ENCODE peak calls at places on chromosomes 5 and 9, in five cellular contexts. C is keratinocyte, L is HCT116, R is mammary epithelial cell, T is GM12878. J is an unnamed sample. For H3K79me2, the result is how much of the 10 kb centered on the place peaks cover.

GRCh38 chr9:74570879-74571512 is 73.9 kb downstream of the RORB start:
- DNase-seq in T (no peak), L (peak), C (no peak), R (peak), J (peak)

GRCh38 chr5:126499742-126500396 is 76.7 kb downstream of the GRAMD2B start:
- DNase-seq in L (peak), R (no peak), C (no peak), T (no peak), J (peak)

GRCh38 chr9:98117984-98118639 is 910 bp downstream of the TRIM14 start:
- DNase-seq in R (peak), T (no peak), L (peak), C (no peak), J (peak)

GRCh38 chr5:93092349-93093105 is 488.5 kb downstream of the NR2F1-AS1 start:
- DNase-seq in C (no peak), R (peak), T (no peak), L (no peak), J (no peak)

GRCh38 chr5:66621146-66621545 is 25.0 kb downstream of the MAST4 start:
- DNase-seq in R (no peak), C (no peak), L (no peak), T (no peak), J (peak)

GRCh38 chr5:88251048-88251711 is 17.5 kb downstream of the TMEM161B start:
- DNase-seq in R (peak), T (no peak), L (no peak), C (no peak), J (no peak)

GRCh38 chr9:97703437-97704326 is 6.5 kb upstream of the XPA start:
- DNase-seq in C (peak), T (peak), L (peak), R (peak), J (no peak)

GRCh38 chr5:91291628-91292569 is 91.2 kb downstream of the ARRDC3 start:
- DNase-seq in R (no peak), C (no peak), T (no peak), L (no peak), J (no peak)

GRCh38 chr9:111621895-111622480 is 9.1 kb upstream of the DNAJC25 start:
- DNase-seq in T (no peak), R (peak), C (no peak), L (peak), J (peak)

GRCh38 chr5:132207783-132208182 is 19.9 kb downstream of the P4HA2 start:
- DNase-seq in R (no peak), T (no peak), C (no peak), L (no peak), J (peak)

GRCh38 chr9:116639251-116639741 is 47.8 kb upstream of the TRIM32 start:
- DNase-seq in L (no peak), R (no peak), T (no peak), C (no peak), J (no peak)

GRCh38 chr5:180644129-180644824 is 5.1 kb downstream of the FLT4 start:
- DNase-seq in C (no peak), R (no peak), L (no peak), T (no peak), J (no peak)

GRCh38 chr5:59813761-59814562 is 79.6 kb downstream of the PDE4D start:
- DNase-seq in R (peak), L (peak), T (no peak), C (no peak), J (peak)

GRCh38 chr9:35490155-35490909 is 421 bp downstream of the RUSC2 start:
- DNase-seq in T (no peak), R (peak), C (no peak), L (no peak), J (peak)

GRCh38 chr5:56415356-56415765 is 182.2 kb upstream of the ANKRD55 start:
- DNase-seq in L (no peak), C (no peak), R (no peak), T (peak), J (no peak)

GRCh38 chr9:136655244-136656225 is 7.2 kb upstream of the EGFL7 start:
- DNase-seq in R (no peak), T (no peak), L (no peak), C (no peak), J (no peak)

GRCh38 chr9:87390361-87390760 is 107.3 kb upstream of the DAPK1 start:
- DNase-seq in R (no peak), C (no peak), L (no peak), T (no peak), J (no peak)

GRCh38 chr5:53052499-53052898 is 57.1 kb downstream of the MOCS2 start:
- DNase-seq in T (no peak), L (no peak), R (no peak), C (no peak), J (no peak)

GRCh38 chr9:4489919-4490704 is at the start of gene SLC1A1:
- DNase-seq in L (peak), R (peak), T (peak), C (no peak), J (peak)

GRCh38 chr5:6761333-6761732 is 48.1 kb downstream of the TENT4A start:
- DNase-seq in L (no peak), R (no peak), C (no peak), T (no peak), J (no peak)

GRCh38 chr5:64497390-64497789 is 8.4 kb upstream of the RGS7BP start:
- DNase-seq in L (no peak), C (no peak), R (peak), T (no peak), J (peak)

GRCh38 chr9:94655739-94656138 is 16.4 kb upstream of the FBP1 start:
- DNase-seq in T (no peak), L (no peak), R (no peak), C (no peak), J (no peak)

GRCh38 chr9:17090041-17090440 is 44.8 kb upstream of the CNTLN start:
- DNase-seq in T (no peak), R (no peak), L (no peak), C (no peak), J (no peak)

GRCh38 chr9:83070257-83070656 is 7.3 kb upstream of the RASEF start:
- DNase-seq in C (no peak), R (peak), T (no peak), L (no peak), J (no peak)

GRCh38 chr9:129009584-129010141 is 18.5 kb downstream of the SH3GLB2 start:
- DNase-seq in C (no peak), L (no peak), T (no peak), R (no peak), J (no peak)

GRCh38 chr5:115816226-115817042 is at the start of gene CDO1:
- DNase-seq in L (no peak), T (no peak), R (peak), C (no peak), J (peak)

GRCh38 chr9:121194730-121195129 is 6.9 kb downstream of the RAB14 start:
- DNase-seq in C (peak), T (no peak), R (peak), L (no peak), J (no peak)

GRCh38 chr5:32805966-32806626 is 95.0 kb downstream of the NPR3 start:
- DNase-seq in L (no peak), R (peak), C (no peak), T (no peak), J (no peak)

GRCh38 chr5:135810188-135810943 is 24.1 kb upstream of the SLC25A48 start:
- DNase-seq in T (no peak), C (no peak), R (no peak), L (no peak), J (no peak)

GRCh38 chr9:75378036-75378435 is 289.7 kb downstream of the OSTF1 start:
- DNase-seq in T (no peak), C (no peak), R (no peak), L (no peak), J (no peak)

GRCh38 chr5:2039180-2039531 is 156.4 kb upstream of the IRX4 start:
- DNase-seq in C (no peak), T (no peak), R (no peak), L (no peak), J (peak)

GRCh38 chr5:16639206-16639605 is 22.4 kb upstream of the RETREG1 start:
- DNase-seq in T (no peak), C (no peak), R (no peak), L (no peak), J (no peak)
- H3K79me2 ChIP-seq in T (under half), C (under half), R (under half), L (under half), J (under half)

DNA sequence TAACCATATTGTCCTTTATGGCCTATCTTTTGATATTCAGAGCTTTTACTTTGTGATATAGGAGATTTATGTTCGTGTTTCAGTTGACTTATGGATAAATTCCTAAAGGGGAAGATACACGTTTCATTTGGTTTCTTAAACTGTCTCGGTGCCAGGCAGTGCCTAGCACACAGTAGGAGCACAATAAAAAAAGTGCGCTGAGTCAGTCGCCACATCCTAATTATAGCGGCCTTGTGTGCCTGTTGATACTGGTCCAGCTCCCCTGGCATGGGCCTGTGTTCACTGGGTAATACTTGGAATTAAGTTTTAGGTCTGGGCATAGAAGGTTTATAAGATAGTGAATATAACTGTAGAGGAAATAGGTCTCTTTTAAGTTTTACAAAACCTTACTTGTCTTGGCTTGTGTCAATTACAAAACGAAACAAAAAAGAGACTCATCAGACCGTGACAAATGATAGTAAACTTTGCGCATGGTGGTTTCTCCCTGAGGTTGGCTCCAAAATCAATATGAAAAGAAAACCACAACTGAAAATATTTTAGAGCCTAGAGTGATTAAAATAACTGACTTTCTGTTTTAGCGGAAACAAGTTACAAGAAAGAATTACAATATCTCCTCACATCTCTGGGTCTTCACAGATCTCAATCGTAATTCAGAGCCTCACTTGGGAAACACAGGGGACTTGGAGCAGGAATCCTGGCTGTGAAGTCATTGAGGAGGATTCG is 84.8 kb downstream of the MVB12B start:
- DNase-seq in C (no peak), T (peak), L (no peak), R (peak), J (no peak)
- H3K27ac ChIP-seq in C (no peak), T (no peak), L (no peak), R (peak), J (no peak)

DNA sequence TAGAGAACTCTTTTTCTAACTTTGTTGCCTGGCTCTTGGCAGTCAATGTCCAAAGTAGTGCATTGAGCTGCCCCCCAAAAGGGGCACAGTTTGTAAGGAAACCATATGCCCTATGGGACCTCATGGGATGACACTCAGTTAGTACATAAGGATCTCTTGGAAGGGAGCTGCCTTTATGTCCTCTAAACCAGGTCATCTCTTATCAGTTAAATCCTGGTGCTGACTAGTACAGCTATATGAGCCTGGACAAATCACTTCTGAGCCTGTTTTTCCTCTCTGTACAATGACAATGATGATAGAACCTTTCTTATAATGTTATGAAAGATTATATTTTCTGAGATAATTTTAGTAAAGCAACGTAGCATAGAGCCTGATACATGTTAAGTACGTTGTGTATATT is 44.1 kb downstream of the PIK3R1 start:
- DNase-seq in R (no peak), C (no peak), L (no peak), T (no peak), J (no peak)
- H3K79me2 ChIP-seq in R (half or more), C (under half), L (under half), T (under half), J (under half)

DNA sequence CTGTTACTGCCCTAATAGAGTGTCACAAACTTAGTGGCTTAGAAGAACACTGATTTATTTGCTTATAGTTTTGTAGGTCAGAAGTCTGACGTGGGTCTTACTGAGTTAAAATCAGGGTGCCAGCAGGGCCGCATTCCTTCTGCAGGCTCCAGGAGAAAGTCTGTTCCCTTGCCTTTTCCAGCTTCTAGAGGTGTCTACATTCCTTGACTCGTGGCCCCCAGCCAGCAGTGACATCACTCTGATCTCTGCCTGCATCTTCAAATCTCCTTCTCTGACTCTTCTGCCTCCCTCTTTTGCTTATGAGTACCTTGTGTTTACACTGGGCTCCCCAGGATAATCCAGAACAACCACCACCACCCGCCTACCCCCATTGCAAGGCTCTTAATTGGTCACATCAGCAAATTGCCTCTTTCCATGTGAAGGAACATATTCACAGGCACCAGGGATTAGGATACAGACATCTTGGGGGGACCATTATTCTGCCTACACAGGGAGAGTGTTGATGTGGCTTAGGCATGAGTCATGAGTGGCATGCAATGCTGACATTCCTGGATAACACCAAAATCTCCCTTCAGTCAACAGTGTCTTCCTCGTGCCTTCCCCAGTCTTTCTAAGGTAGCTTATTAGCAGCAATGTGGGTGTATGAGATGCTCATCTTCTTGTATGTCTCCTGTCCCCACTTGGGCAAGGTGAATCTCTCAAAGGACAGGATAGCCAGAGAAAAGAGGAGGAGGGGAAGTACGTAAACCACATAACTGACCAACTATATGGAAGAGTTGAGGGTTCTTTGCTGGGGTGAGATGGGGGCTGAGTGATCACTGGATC is 24.4 kb downstream of the CYFIP2 start:
- DNase-seq in R (peak), L (no peak), T (no peak), C (no peak), J (no peak)
- H3K27ac ChIP-seq in R (no peak), L (no peak), T (no peak), C (no peak), J (no peak)

GRCh38 chr5:176474476-176474875 is 26.3 kb downstream of the FAF2 start:
- DNase-seq in C (no peak), L (no peak), R (peak), T (no peak), J (no peak)
- H3K79me2 ChIP-seq in C (under half), L (half or more), R (half or more), T (under half), J (half or more)

DNA sequence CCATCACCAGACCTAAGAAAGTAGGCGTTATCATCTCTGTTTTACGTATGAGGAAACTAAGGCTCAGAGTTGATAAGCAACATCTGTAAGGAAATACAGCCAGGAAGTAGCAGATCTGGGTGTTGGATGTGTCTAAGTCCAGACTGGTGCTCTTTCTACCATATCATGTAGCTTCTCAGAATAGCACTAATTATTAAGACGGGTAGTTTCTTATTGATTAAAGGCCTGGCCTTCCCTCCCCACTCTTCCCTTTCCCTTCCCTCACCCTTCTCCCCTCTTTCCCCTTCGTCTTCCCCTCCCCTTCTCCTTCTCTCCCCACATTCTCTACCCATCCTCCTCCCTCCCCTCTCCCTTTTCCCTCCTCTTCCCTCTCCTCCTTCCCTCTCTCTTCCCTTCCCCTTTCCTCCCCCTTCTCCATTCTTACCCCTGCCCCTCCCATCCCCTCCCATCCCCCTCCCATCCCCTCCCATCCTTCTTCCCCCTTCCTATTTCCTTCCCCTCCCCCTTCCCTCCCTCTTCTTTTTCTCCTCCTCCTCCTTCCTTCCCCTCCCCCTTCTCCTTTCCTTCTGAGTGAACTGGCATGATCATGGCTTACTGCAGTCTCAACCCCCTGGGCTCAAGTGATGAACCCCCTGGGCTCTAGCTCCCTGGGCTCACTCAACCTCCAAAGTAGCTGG is 79.4 kb downstream of the SNX24 start:
- DNase-seq in C (no peak), T (no peak), L (no peak), R (no peak), J (peak)
- H3K27ac ChIP-seq in C (no peak), T (no peak), L (no peak), R (no peak), J (no peak)

GRCh38 chr9:130834371-130835311 is at the start of gene ABL1:
- DNase-seq in T (peak), R (peak), C (peak), L (peak), J (peak)

GRCh38 chr9:130830199-130830598 is 4.9 kb upstream of the ABL1 start:
- DNase-seq in T (no peak), C (no peak), L (no peak), R (no peak), J (no peak)

GRCh38 chr9:130831077-130831476 is 4.0 kb upstream of the ABL1 start:
- DNase-seq in C (no peak), T (no peak), R (no peak), L (no peak), J (no peak)

GRCh38 chr9:130835441-130836298 is 616 bp downstream of the ABL1 start:
- DNase-seq in T (no peak), C (no peak), L (no peak), R (peak), J (peak)

DNA sequence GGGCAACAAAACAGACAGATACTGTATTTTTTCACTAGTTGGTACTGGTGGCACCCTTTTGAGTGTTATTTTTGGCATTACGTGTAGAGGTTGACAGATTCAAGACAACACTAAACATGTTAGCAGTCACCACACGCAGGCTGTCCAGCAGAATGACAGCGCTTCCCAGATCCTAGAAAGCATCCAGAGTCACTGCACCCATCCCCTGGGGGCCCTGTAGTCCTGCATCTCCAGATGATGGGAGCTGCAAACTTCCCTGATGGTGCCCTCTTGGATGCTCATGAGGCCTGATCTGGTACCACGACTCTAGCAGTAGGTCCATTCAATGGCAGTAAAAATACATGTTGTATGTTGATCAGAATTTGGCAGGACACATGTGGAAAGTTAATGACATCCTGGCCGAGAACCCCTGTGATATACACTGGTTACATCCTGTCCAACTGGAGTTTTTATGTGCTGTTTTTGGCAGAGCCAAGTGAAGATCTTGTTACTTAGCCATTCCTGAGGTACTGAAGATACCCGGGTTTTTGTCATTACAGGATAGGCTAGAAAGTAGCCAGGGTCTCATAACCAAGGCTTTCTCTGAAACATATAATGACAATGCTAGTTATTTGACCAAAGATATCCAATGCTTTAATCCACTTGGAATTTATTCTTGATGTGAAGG is 1.6 kb upstream of the ABL1 start:
- DNase-seq in C (no peak), T (no peak), R (no peak), L (no peak), J (no peak)
- H3K79me2 ChIP-seq in C (under half), T (under half), R (half or more), L (half or more), J (half or more)